ENCODE peak calls at places on chromosome X, in six cellular contexts. F is H1, A is HepG2, U is HCT116, V is prostate gland, X is sigmoid colon. W is an unnamed sample.

GRCh38 chrX:39008554-39008953 is 207.3 kb downstream of the MID1IP1 start:
- DNase-seq in F (no peak), A (no peak), U (no peak), V (no peak), X (no peak), W (no peak)

GRCh38 chrX:124028177-124028576 is 66.7 kb downstream of the STAG2 start:
- DNase-seq in F (no peak), A (no peak), U (no peak), V (no peak), X (no peak), W (no peak)

GRCh38 chrX:18354369-18355329 is at the start of gene SCML2:
- DNase-seq in F (no peak), A (peak), U (no peak), V (peak), X (peak), W (peak)

GRCh38 chrX:125170459-125170858 is 149.2 kb upstream of the TEX13C start:
- DNase-seq in F (no peak), A (no peak), U (no peak), V (no peak), X (no peak), W (no peak)

GRCh38 chrX:72475952-72476668 is 96.5 kb downstream of the HDAC8 start:
- DNase-seq in F (no peak), A (no peak), U (no peak), V (no peak), X (no peak), W (no peak)

GRCh38 chrX:131262200-131262599 is 26.9 kb downstream of the IGSF1 start:
- DNase-seq in F (no peak), A (no peak), U (no peak), V (no peak), X (no peak), W (no peak)

GRCh38 chrX:96987228-96987627 is 103.5 kb downstream of the RPA4 start:
- DNase-seq in F (no peak), A (no peak), U (no peak), V (no peak), X (no peak), W (no peak)

GRCh38 chrX:10190367-10190766 is 33.6 kb downstream of the CLCN4 start:
- DNase-seq in F (no peak), A (peak), U (peak), V (no peak), X (no peak), W (no peak)

GRCh38 chrX:68415289-68415688 is 18.0 kb downstream of the OPHN1 start:
- DNase-seq in F (no peak), A (no peak), U (no peak), V (no peak), X (no peak), W (no peak)

GRCh38 chrX:152635941-152636340 is 1.8 kb upstream of the GABRQ start:
- DNase-seq in F (no peak), A (peak), U (peak), V (peak), X (no peak), W (no peak)

GRCh38 chrX:3659761-3660160 is 53.7 kb downstream of the PRKX start:
- DNase-seq in F (no peak), A (no peak), U (no peak), V (no peak), X (no peak), W (no peak)

GRCh38 chrX:33183366-33183765 is 28.0 kb downstream of the DMD start:
- DNase-seq in F (no peak), A (no peak), U (no peak), V (no peak), X (peak), W (no peak)

GRCh38 chrX:118519411-118520205 is 24.0 kb downstream of the DOCK11 start:
- DNase-seq in F (no peak), A (no peak), U (no peak), V (no peak), X (no peak), W (no peak)

GRCh38 chrX:39577206-39577605 is 520.6 kb downstream of the BCOR start:
- DNase-seq in F (no peak), A (no peak), U (no peak), V (no peak), X (no peak), W (no peak)

GRCh38 chrX:140710710-140711109 is 1.2 kb downstream of the LINC00632 start:
- DNase-seq in F (no peak), A (no peak), U (no peak), V (no peak), X (no peak), W (no peak)

GRCh38 chrX:51860679-51861078 is 32.7 kb upstream of the MAGED1 start:
- DNase-seq in F (no peak), A (peak), U (peak), V (peak), X (no peak), W (no peak)

GRCh38 chrX:9163153-9163790 is 129.3 kb upstream of the FAM9B start:
- DNase-seq in F (no peak), A (no peak), U (no peak), V (no peak), X (no peak), W (no peak)

GRCh38 chrX:39372126-39372525 is 570.9 kb downstream of the MID1IP1 start:
- DNase-seq in F (no peak), A (no peak), U (no peak), V (no peak), X (no peak), W (no peak)

GRCh38 chrX:39983715-39984114 is 114.0 kb downstream of the BCOR start:
- DNase-seq in F (no peak), A (no peak), U (no peak), V (no peak), X (no peak), W (no peak)

GRCh38 chrX:129833153-129834004 is 10.3 kb downstream of the ZDHHC9 start:
- DNase-seq in F (no peak), A (no peak), U (no peak), V (no peak), X (no peak), W (no peak)

GRCh38 chrX:13103111-13103913 is 58.9 kb upstream of the FAM9C start:
- DNase-seq in F (no peak), A (no peak), U (no peak), V (no peak), X (no peak), W (no peak)

GRCh38 chrX:10326578-10326977 is 169.8 kb downstream of the CLCN4 start:
- DNase-seq in F (no peak), A (peak), U (peak), V (no peak), X (no peak), W (no peak)

GRCh38 chrX:10725071-10725470 is 104.7 kb upstream of the MID1 start:
- DNase-seq in F (no peak), A (no peak), U (no peak), V (no peak), X (no peak), W (no peak)

DNA sequence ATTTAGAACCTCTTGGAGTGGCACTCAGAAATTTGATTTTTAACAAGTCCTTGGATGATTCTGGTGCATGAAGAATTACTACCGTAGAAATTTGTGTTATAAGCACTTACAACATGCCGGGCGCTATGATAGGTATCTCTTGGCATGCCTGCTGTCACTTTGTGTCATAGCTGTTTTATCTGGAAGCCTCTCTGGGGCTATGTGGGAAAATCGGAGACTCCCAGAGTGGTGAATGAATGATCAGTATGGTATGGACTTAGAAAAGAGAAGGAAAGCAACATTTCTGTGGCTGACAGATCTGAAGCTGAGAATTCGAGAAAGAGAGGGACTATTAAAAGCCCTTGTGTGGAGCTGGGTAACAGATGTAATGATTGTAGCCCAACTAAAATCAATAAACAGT is 177.4 kb upstream of the MAMLD1 start:
- DNase-seq in F (no peak), A (no peak), U (no peak), V (no peak), X (no peak), W (no peak)
- H3K27ac ChIP-seq in F (no peak), A (no peak), U (no peak), V (no peak), X (no peak), W (no peak)

DNA sequence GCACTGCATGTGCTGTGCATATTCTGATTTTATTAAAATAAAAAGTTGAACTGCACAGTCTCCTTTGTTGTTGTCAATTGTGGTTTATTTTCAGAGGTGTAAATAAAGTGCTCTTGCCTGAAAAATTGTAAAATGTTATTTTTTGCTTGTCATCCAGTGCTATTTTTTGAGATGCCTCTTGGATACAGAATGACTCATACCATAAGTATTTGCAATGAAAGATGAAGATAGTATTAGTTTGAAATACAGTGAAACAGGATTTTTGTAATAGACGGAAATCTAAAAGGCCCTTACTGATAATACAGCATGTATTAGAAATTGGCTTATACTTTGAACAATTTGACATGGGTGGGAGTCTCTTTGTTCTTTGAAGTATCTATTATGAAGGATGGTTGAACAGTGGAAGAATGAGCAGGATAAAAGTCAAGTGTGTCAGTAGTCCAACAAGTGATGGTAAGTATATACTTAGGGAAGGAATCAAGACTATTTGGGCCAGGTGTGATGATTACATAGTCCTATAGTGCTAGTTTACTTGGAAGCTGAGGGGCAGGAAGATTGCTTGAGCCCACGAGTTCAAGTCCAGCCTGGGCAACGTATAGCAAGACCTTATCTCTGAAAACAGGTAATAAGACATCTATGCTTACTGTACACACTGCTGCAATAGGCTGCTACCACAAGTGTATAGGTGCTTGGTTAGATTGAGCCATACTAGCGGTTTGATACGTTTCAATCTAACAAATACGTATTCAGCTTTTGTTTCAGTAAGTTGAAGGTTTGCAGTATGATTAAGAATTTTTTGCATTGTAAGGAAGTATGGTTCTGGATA is 16.4 kb downstream of the DDX3X start:
- DNase-seq in F (no peak), A (no peak), U (no peak), V (no peak), X (no peak), W (no peak)
- TF ChIP-seq POLR2AphosphoS5 in F (peak), A (peak), U (no peak), V (no peak), X (peak), W (no peak)

GRCh38 chrX:153781428-153782047 is 697 bp downstream of the SRPK3 start:
- DNase-seq in F (no peak), A (no peak), U (no peak), V (no peak), X (no peak), W (no peak)

GRCh38 chrX:153782324-153782723 is 1.5 kb downstream of the SRPK3 start:
- DNase-seq in F (no peak), A (no peak), U (no peak), V (no peak), X (no peak), W (no peak)

GRCh38 chrX:153779891-153780677 is 757 bp upstream of the SRPK3 start:
- DNase-seq in F (no peak), A (no peak), U (no peak), V (no peak), X (no peak), W (no peak)

GRCh38 chrX:153782871-153783270 is 2.0 kb downstream of the SRPK3 start:
- DNase-seq in F (no peak), A (no peak), U (no peak), V (no peak), X (no peak), W (no peak)

GRCh38 chrX:153780678-153781427 is at the start of gene SRPK3:
- DNase-seq in F (no peak), A (no peak), U (no peak), V (no peak), X (no peak), W (no peak)
- H3K27ac ChIP-seq in F (no peak), A (no peak), U (no peak), V (peak), X (peak), W (no peak)

DNA sequence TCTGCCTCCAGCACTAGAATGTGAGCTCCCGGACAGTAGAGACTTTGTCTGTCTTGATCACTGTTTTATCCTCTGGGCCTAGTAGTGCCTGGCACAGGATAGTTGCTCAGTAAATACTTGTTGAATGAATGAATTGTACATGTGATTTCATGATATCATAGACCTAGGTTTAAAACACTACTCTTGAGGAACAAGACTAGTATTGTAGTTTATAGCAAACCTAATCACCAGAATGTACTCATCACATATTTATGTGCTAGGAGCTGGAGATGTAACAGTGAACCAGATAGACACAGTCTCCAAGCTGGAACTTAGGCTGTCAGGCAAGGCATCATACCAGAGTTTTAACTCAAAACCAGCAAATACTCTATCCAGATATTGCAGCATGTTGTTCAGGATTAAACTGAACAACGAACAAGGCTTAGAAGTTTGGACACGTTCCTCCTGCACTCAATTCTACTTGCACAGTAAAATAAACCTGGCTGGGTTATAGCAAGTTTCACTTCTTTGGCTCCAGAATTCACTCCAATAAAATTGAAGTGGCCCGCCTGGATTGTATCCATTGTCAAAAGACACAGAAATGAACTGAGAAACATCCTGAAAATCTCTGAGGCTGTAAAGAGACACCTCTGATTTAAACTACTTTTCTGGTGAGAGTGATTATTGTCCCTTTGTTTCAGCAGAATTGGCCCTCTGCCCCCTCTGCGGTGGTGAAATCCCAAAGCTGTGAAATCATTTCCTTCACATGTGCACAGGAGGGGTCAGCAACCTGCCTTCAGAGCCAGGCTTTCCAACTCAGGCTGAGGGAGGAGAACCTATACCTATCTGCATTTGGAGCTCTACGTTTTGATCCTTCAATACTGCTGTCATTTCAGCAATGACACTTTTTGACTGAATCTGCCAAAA is 23.2 kb downstream of the GAB3 start:
- DNase-seq in F (no peak), A (no peak), U (no peak), V (no peak), X (peak), W (no peak)
- TF ChIP-seq POLR2AphosphoS5 in F (no peak), A (no peak), U (no peak), V (no peak), X (peak), W (no peak)

GRCh38 chrX:153931151-153931550 is 3.7 kb downstream of the NAA10 start:
- DNase-seq in F (no peak), A (no peak), U (no peak), V (no peak), X (no peak), W (peak)

GRCh38 chrX:153930011-153930910 is 4.2 kb upstream of the ARHGAP4 start:
- DNase-seq in F (no peak), A (no peak), U (no peak), V (no peak), X (no peak), W (peak)

GRCh38 chrX:153928846-153929245 is 2.8 kb upstream of the ARHGAP4 start:
- DNase-seq in F (no peak), A (no peak), U (no peak), V (no peak), X (no peak), W (peak)

GRCh38 chrX:153927936-153928760 is 2.1 kb upstream of the ARHGAP4 start:
- DNase-seq in F (peak), A (peak), U (peak), V (peak), X (peak), W (peak)

DNA sequence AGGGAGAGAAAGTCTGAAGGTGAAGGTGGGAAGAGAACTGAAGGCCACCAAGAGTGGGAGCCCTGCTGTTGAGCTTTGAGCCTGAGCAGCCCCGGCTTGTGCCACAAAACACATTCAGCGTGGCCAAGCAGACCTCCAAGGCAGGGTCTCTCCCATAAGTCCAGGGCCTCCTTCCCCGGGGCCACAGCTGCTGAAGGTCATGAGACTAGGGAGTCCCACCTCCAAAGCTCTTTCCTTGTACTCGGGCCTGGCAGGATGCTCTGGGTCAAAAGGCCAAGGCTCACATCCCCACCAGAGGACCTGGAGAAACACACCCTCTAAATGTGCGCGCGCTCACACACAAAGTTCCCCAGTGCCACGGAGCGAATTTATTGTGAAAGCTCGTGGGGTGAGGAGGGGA is 3.5 kb upstream of the ARHGAP4 start:
- DNase-seq in F (no peak), A (no peak), U (no peak), V (no peak), X (no peak), W (peak)
- H3K27ac ChIP-seq in F (no peak), A (no peak), U (peak), V (no peak), X (no peak), W (peak)